ENCODE peak calls at places on chromosomes 16 and 17, in seven cellular contexts. R, S, T, K, V, X and H are unnamed samples.

GRCh38 chr16:11546522-11547485 is 39.9 kb downstream of the LITAF start:
- DNase-seq in R (peak), S (no peak), T (no peak), K (no peak), V (no peak), X (peak), H (no peak)

GRCh38 chr17:13756763-13757162 is 155.0 kb upstream of the HS3ST3A1 start:
- DNase-seq in R (no peak), S (peak), T (no peak), K (no peak), V (no peak), X (no peak), H (no peak)

GRCh38 chr16:26316683-26317464 is 625.1 kb downstream of the HS3ST4 start:
- DNase-seq in R (no peak), S (peak), T (peak), K (peak), V (peak), X (no peak), H (no peak)

GRCh38 chr16:77974883-77975282 is 47.5 kb upstream of the CLEC3A start:
- DNase-seq in R (no peak), S (peak), T (no peak), K (peak), V (peak), X (no peak), H (peak)

GRCh38 chr16:85391769-85392583 is 221.1 kb upstream of the GSE1 start:
- DNase-seq in R (peak), S (no peak), T (no peak), K (no peak), V (no peak), X (no peak), H (no peak)

GRCh38 chr16:54632821-54633220 is 297.8 kb upstream of the IRX5 start:
- DNase-seq in R (no peak), S (no peak), T (no peak), K (no peak), V (no peak), X (no peak), H (no peak)

GRCh38 chr16:85564277-85565051 is 48.7 kb upstream of the GSE1 start:
- DNase-seq in R (no peak), S (no peak), T (no peak), K (no peak), V (no peak), X (no peak), H (no peak)

GRCh38 chr16:22813946-22814325 is at the start of gene HS3ST2:
- DNase-seq in R (no peak), S (peak), T (peak), K (peak), V (peak), X (peak), H (no peak)

GRCh38 chr17:80287806-80288579 is 27.3 kb downstream of the RNF213 start:
- DNase-seq in R (no peak), S (no peak), T (no peak), K (no peak), V (no peak), X (no peak), H (no peak)

DNA sequence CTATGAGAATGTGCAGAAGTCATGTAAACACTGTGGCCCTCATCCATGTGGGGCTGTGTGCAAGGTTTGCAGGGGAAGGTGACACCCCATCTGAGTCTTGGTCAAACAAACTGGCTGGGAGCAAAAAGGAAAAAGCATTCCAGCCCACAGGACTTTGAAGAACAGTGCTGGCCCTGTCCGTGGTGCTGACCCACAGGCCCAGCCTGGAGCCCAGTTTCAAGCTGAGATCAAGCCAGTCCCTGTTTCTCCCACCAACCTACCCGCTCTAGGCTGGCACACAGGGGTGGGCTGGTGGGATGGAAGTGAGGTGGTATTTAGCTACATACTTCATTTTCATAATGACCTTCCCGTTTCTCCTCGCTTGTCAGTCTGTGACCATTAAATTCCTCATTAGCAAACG is 12.7 kb upstream of the RPL38 start:
- DNase-seq in R (no peak), S (peak), T (no peak), K (peak), V (no peak), X (peak), H (peak)
- H3K23ac ChIP-seq in R (no peak), S (no peak), T (no peak), K (no peak), V (no peak), X (no peak), H (no peak)

GRCh38 chr17:29709861-29710849 is 87.4 kb upstream of the CORO6 start:
- DNase-seq in R (peak), S (no peak), T (no peak), K (no peak), V (no peak), X (peak), H (peak)

GRCh38 chr17:29710891-29711418 is 88.2 kb upstream of the CORO6 start:
- DNase-seq in R (peak), S (peak), T (no peak), K (no peak), V (no peak), X (peak), H (peak)

GRCh38 chr17:29707212-29707571 is 84.5 kb upstream of the CORO6 start:
- DNase-seq in R (no peak), S (no peak), T (no peak), K (no peak), V (no peak), X (no peak), H (no peak)

GRCh38 chr17:29706045-29706431 is 83.3 kb upstream of the CORO6 start:
- DNase-seq in R (no peak), S (no peak), T (no peak), K (no peak), V (no peak), X (no peak), H (no peak)

DNA sequence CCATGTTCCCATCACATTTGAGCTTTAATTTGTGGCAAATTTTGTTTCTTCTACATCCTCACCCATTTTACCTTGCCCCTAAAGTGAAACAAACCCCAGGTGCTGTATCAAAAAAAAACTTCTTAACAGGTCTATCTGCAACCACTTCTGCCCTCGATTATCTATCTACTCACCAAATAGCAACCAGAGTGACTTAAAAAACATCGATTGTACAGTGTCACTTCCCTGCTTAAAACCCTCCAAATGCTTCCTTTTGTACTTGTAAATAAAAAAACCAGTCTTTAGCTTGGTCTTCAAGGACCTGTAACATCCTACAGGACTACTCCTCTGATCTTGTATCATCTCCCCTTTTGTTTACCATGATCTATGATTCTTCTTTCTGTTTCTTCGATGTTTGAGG is 82.6 kb upstream of the CORO6 start:
- DNase-seq in R (no peak), S (no peak), T (no peak), K (no peak), V (no peak), X (no peak), H (no peak)
- H2AK5ac ChIP-seq in R (no peak), S (no peak), T (no peak), K (no peak), V (no peak), X (no peak), H (no peak)

GRCh38 chr17:17851603-17852002 is 14.8 kb upstream of the SREBF1 start:
- DNase-seq in R (no peak), S (no peak), T (no peak), K (no peak), V (no peak), X (no peak), H (no peak)
- H3K27ac ChIP-seq in R (no peak), S (no peak), T (no peak), K (no peak), V (no peak), X (no peak), H (no peak)

DNA sequence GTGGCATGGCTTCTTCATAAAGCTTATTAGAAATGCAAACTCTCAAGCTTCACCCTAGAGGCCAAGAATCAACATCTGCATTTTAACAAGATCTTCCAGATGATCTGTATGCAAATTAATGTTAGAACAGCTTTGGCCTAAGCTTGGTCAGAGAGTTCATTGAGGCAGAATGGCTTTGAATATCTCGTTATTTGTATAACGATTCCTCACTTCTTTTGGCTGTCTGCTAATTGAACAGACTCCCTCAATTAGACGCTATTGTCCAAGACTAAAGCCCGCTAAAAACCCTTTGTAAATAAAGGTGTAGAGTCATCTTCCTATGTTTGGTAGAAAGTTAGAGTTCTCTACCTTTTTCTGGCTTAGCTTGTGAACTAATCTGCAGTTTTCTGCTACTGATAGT is 1453.7 kb downstream of the CDH8 start:
- DNase-seq in R (no peak), S (peak), T (no peak), K (no peak), V (no peak), X (no peak), H (no peak)
- H3K23ac ChIP-seq in R (no peak), S (no peak), T (no peak), K (no peak), V (no peak), X (no peak), H (no peak)

GRCh38 chr17:60327870-60328362 is 64.0 kb downstream of the USP32 start:
- DNase-seq in R (no peak), S (no peak), T (no peak), K (peak), V (no peak), X (no peak), H (no peak)

GRCh38 chr17:60326702-60327101 is 65.2 kb downstream of the USP32 start:
- DNase-seq in R (peak), S (no peak), T (no peak), K (no peak), V (no peak), X (no peak), H (no peak)

GRCh38 chr17:60327122-60327869 is 64.6 kb downstream of the USP32 start:
- DNase-seq in R (no peak), S (peak), T (no peak), K (peak), V (peak), X (no peak), H (no peak)

GRCh38 chr17:60330731-60331130 is 61.2 kb downstream of the USP32 start:
- DNase-seq in R (peak), S (no peak), T (no peak), K (no peak), V (no peak), X (no peak), H (no peak)

GRCh38 chr17:60328679-60329078 is 63.3 kb downstream of the USP32 start:
- DNase-seq in R (no peak), S (no peak), T (no peak), K (peak), V (no peak), X (no peak), H (no peak)
- H2AK5ac ChIP-seq in R (peak), S (no peak), T (peak), K (no peak), V (no peak), X (no peak), H (no peak)